ENCODE peak calls at places on chromosomes 2 and 18, in four cellular contexts. R, Q, J and W are unnamed samples.

GRCh38 chr2:44549099-44549471 is 187.3 kb downstream of the CAMKMT start:
- DNase-seq in J (no peak), R (peak; percentile 97), Q (peak; percentile 26), W (no peak)

GRCh38 chr18:42915240-42915791 is 200.2 kb downstream of the RIT2 start:
- DNase-seq in R (no peak), Q (no peak), J (no peak), W (no peak)

GRCh38 chr2:165122521-165122920 is 81.3 kb downstream of the SCN3A start:
- DNase-seq in J (no peak), R (no peak), Q (no peak), W (no peak)

GRCh38 chr2:182186132-182186735 is 200.6 kb downstream of the PPP1R1C start:
- DNase-seq in R (peak; percentile 86), Q (no peak), J (no peak), W (no peak)

GRCh38 chr2:105294844-105295481 is 34.6 kb downstream of the TGFBRAP1 start:
- DNase-seq in Q (peak; percentile 81), J (no peak), R (peak; percentile 67), W (no peak)

GRCh38 chr2:35501076-35501475 is 854.5 kb upstream of the CRIM1 start:
- DNase-seq in J (no peak), Q (no peak), R (peak; percentile 8), W (no peak)

GRCh38 chr2:150619607-150620330 is 132.3 kb upstream of the RND3 start:
- DNase-seq in R (peak; percentile 86), J (no peak), Q (no peak), W (no peak)

GRCh38 chr18:45156941-45157340 is 458.3 kb upstream of the SLC14A2 start:
- DNase-seq in Q (no peak), J (no peak), R (no peak), W (no peak)

GRCh38 chr18:23943104-23943503 is 71.5 kb upstream of the TTC39C start:
- DNase-seq in Q (no peak), R (no peak), J (no peak), W (no peak)

GRCh38 chr18:23627325-23627724 is 35.4 kb downstream of the ANKRD29 start:
- DNase-seq in J (no peak), Q (no peak), R (peak; percentile 92), W (no peak)

GRCh38 chr18:8212893-8213805 is 396.1 kb upstream of the RAB12 start:
- DNase-seq in J (no peak), Q (no peak), R (peak; percentile 80), W (no peak)

GRCh38 chr2:208266641-208267335 is 733 bp downstream of the PIKFYVE start:
- DNase-seq in R (peak; percentile 43), Q (no peak), J (no peak), W (no peak)

GRCh38 chr2:100935372-100935752 is 66.7 kb upstream of the RPL31 start:
- DNase-seq in R (no peak), J (no peak), Q (no peak), W (no peak)

GRCh38 chr2:36574560-36574959 is 23.4 kb downstream of the FEZ2 start:
- DNase-seq in Q (no peak), J (no peak), R (no peak), W (no peak)

GRCh38 chr2:54597153-54597827 is 126.2 kb upstream of the EML6 start:
- DNase-seq in Q (no peak), R (no peak), J (no peak), W (no peak)

GRCh38 chr2:12918841-12919445 is 202.2 kb downstream of the TRIB2 start:
- DNase-seq in R (peak; percentile 9), Q (no peak), J (no peak), W (no peak)

DNA sequence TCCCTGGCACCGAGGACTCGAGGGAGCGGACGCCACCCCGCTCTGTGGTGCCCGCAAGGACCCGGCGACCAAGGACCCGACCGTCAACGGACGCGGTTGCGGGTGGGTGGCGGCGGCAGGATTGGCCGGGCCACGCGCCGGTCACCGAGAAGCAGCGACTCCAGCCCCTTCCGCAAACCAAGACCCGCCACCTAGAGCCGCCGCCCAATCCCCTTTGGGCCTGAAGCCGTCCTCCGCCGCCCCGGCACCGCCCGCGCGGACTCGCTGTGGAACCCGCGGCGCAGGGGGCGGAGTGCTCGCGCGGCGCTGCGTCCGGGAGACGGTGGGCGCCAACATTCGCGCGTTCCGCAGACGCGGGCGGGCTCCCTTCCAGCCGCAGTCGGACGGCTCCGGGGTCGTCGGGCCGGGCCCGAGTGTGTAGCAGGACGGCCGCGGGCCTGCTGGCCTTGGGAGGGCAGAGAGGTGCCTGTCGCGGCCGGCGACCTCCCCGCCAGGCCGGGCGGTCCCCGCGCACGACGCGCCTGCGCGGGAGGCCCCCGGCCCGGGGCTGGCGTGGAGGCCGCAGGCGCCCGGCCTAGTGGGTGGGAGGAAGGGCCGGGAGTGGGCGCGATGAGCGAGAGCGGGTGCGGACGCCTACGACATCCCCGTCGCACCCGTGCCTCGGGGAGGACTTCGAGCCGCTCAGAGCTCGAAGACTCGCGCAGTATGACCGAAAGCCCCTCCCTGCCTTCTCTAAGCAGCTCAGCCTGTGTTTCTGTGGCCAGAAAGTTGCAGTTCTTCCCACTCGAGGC is at the start of the genes FAM228B and PFN4:
- DNase-seq in J (no peak), R (peak; percentile 84), Q (peak; percentile 86), W (peak; percentile 25)
- H3K9me3 ChIP-seq in J (no peaks in the 10 kb centered on the region), R (no peaks in the 10 kb centered on the region), Q (no peaks in the 10 kb centered on the region), W (no peaks in the 10 kb centered on the region)

DNA sequence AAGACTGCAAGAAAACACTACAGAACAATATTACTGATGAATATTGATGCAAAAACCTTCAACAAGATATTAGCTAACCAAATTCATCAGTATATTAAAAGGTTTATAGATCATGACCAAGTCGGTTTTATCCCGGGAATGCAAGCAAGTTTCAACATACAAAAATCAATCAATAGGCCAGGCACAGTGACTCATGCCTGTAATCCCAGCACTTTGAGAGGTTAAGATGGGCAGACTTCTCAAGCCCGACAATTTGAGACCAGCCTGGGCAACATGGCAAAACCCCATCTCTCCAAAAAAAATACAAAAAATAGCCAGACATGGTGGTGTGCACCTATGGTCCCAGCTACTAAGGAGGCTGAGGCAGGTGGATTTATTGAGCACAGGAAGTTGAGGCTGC is 82.9 kb downstream of the FSIP2 start:
- DNase-seq in R (no peak), J (no peak), Q (no peak), W (no peak)
- H3K9me3 ChIP-seq in R (no peaks in the 10 kb centered on the region), J (no peaks in the 10 kb centered on the region), Q (no peaks in the 10 kb centered on the region), W (no peaks in the 10 kb centered on the region)

GRCh38 chr2:148701877-148702276 is 57.3 kb downstream of the EPC2 start:
- DNase-seq in Q (no peak), R (no peak), J (no peak), W (no peak)
- H3K9me3 ChIP-seq in Q (no peaks in the 10 kb centered on the region), R (no peaks in the 10 kb centered on the region), J (no peaks in the 10 kb centered on the region), W (no peaks in the 10 kb centered on the region)

GRCh38 chr2:234091432-234091879 is 41.0 kb downstream of the SPP2 start:
- DNase-seq in J (no peak), R (peak; percentile 84), Q (no peak), W (no peak)
- H3K9me3 ChIP-seq in J (no peaks in the 10 kb centered on the region), R (no peaks in the 10 kb centered on the region), Q (no peaks in the 10 kb centered on the region), W (peaks cover 4% of the 10 kb centered on the region)

DNA sequence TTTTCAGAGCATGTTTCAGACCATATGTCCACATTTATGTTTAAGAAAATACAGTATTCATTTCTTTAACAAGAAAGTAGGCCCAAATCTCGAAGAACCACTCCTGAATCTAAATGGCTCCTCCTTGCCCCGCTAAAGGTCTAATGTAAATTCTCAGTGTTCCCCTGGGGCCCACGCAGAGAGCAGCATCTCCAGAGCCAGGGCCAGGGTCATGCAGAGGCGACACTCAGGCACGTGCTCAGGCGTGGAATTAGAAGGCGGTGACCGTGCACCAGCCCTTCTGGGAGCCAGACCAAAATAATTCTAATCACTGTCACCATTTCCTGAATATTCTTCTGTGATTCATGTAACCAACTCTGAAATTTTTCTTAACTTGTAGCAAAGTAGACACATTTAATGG is 68.3 kb upstream of the MYT1L start:
- DNase-seq in Q (no peak), J (no peak), R (no peak), W (no peak)
- H3K9me3 ChIP-seq in Q (no peaks in the 10 kb centered on the region), J (no peaks in the 10 kb centered on the region), R (no peaks in the 10 kb centered on the region), W (no peaks in the 10 kb centered on the region)

DNA sequence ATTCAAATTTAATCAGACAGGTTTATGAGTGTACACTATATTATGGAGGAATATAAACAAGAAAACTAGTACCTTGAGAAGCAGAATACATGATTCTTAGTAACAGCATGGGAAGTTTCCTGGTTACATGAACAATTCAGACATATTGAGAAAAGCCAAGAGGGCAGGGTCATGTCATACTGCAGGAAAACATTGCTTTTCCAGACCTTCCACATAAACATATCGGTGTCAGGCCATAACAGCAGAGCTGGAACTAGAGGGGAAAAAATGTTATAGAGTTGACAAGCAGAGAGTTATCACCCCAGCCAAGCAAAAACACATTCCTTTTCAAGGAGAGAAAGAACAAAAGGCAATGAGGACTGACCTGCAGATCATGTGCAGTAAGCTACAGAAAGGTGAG is 74.7 kb upstream of the ZNF236 start:
- DNase-seq in J (no peak), R (no peak), Q (no peak), W (no peak)
- H3K9me3 ChIP-seq in J (peaks cover 14% of the 10 kb centered on the region), R (peaks cover 11% of the 10 kb centered on the region), Q (peaks cover 10% of the 10 kb centered on the region), W (no peaks in the 10 kb centered on the region)

GRCh38 chr2:53473762-53474161 is 293.8 kb upstream of the CHAC2 start:
- DNase-seq in R (no peak), Q (no peak), J (no peak), W (no peak)

GRCh38 chr2:53476800-53477199 is 290.8 kb upstream of the CHAC2 start:
- DNase-seq in R (peak; percentile 70), J (no peak), Q (no peak), W (no peak)

GRCh38 chr2:53473236-53473635 is 294.4 kb upstream of the CHAC2 start:
- DNase-seq in Q (peak; percentile 33), R (peak; percentile 18), J (no peak), W (no peak)

GRCh38 chr2:53475320-53475719 is 292.3 kb upstream of the CHAC2 start:
- DNase-seq in J (no peak), Q (no peak), R (peak; percentile 97), W (no peak)

DNA sequence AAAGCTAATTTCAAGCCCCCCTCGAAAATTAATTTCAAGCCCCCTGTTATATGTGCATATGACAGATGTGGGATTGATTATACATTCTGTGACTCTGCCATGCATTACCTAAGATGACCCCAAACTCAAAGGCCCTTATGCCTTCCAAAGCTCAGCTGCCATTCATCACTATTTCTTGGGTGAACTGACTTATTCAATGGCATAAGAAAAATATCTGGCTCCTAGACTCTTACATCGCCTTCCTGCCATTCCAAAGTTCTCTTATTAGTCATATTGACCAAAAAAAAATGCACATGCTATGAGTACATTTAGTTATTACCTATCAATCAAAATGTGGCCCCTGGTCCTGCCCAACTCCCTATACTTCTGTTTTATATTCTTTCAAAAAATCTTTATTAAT is 291.8 kb upstream of the CHAC2 start:
- DNase-seq in J (no peak), Q (no peak), R (peak; percentile 59), W (no peak)
- H3K9me3 ChIP-seq in J (no peaks in the 10 kb centered on the region), Q (no peaks in the 10 kb centered on the region), R (no peaks in the 10 kb centered on the region), W (no peaks in the 10 kb centered on the region)

GRCh38 chr18:79890638-79891037 is 60.8 kb downstream of the SLC66A2 start:
- DNase-seq in J (no peak), Q (no peak), R (no peak), W (no peak)
- H3K9me3 ChIP-seq in J (peaks cover 9% of the 10 kb centered on the region), Q (peaks cover 4% of the 10 kb centered on the region), R (no peaks in the 10 kb centered on the region), W (peaks cover 12% of the 10 kb centered on the region)